ENCODE peak calls at places on chromosomes 11 and 22, in nine cellular contexts. E, M, I, Y, H, J, D, A and U are unnamed samples.

GRCh38 chr22:41826430-41827383 is 6.2 kb upstream of the SREBF2 start:
- DNase-seq in E (no peak), I (no peak), M (no peak), H (no peak), A (no peak), J (no peak), D (no peak), Y (no peak), U (no peak)

GRCh38 chr11:34379539-34379938 is 21.7 kb upstream of the ABTB2 start:
- DNase-seq in A (no peak), M (no peak), H (no peak), D (no peak), I (no peak), E (no peak), Y (no peak), J (no peak), U (no peak)

GRCh38 chr22:48592931-48593330 is 1234.7 kb downstream of the BRD1 start:
- DNase-seq in J (no peak), I (no peak), Y (no peak), A (no peak), H (no peak), M (no peak), E (no peak), D (no peak), U (no peak)

GRCh38 chr11:69443968-69444364 is 37.5 kb upstream of the LINC01488 start:
- DNase-seq in Y (no peak), H (peak; percentile 47), A (no peak), D (peak; percentile 80), J (no peak), E (no peak), I (no peak), M (no peak), U (no peak)

GRCh38 chr11:98536023-98536422 is 484.7 kb upstream of the CNTN5 start:
- DNase-seq in M (no peak), I (no peak), E (no peak), H (no peak), D (no peak), J (no peak), A (no peak), Y (no peak), U (no peak)

GRCh38 chr11:93921695-93922468 is 71.5 kb upstream of the VSTM5 start:
- DNase-seq in I (no peak), E (no peak), D (peak; percentile 68), M (peak; percentile 96), J (peak; percentile 18), H (peak; percentile 72), A (no peak), Y (no peak), U (no peak)

GRCh38 chr22:44743804-44744211 is 8.6 kb upstream of the ARHGAP8 start:
- DNase-seq in I (no peak), A (no peak), E (no peak), M (no peak), J (no peak), H (no peak), D (no peak), Y (no peak), U (no peak)

GRCh38 chr11:19954899-19955298 is 205.4 kb downstream of the DBX1 start:
- DNase-seq in E (no peak), D (no peak), H (no peak), J (no peak), M (no peak), A (no peak), Y (no peak), I (no peak), U (no peak)

GRCh38 chr11:118339281-118340045 is 3.0 kb downstream of the CD3D start:
- DNase-seq in H (no peak), M (no peak), D (no peak), Y (no peak), A (no peak), J (no peak), E (no peak), I (no peak), U (no peak)

GRCh38 chr22:30294066-30294465 is 4.8 kb upstream of the CASTOR1 start:
- DNase-seq in A (no peak), J (no peak), I (no peak), E (no peak), Y (no peak), D (no peak), M (no peak), H (no peak), U (no peak)

GRCh38 chr22:28103596-28103995 is 184.5 kb upstream of the PITPNB start:
- DNase-seq in D (no peak), I (no peak), E (no peak), H (no peak), Y (no peak), J (no peak), A (no peak), M (no peak), U (no peak)

GRCh38 chr11:61532136-61533038 is 23.8 kb downstream of the LRRC10B start:
- DNase-seq in Y (no peak), J (peak; percentile 16), E (peak; percentile 11), D (peak; percentile 48), M (peak; percentile 85), H (peak; percentile 75), I (no peak), A (no peak), U (no peak)

GRCh38 chr11:9759519-9760179 is 95.8 kb downstream of the SWAP70 start:
- DNase-seq in I (peak; percentile 95), D (peak; percentile 97), M (no peak), E (peak; percentile 72), A (no peak), Y (peak; percentile 51), J (peak; percentile 96), H (peak; percentile 94), U (peak; percentile 93)

GRCh38 chr22:43252319-43252718 is 65.4 kb upstream of the TTLL12 start:
- DNase-seq in I (no peak), H (no peak), M (no peak), J (no peak), Y (no peak), A (no peak), D (no peak), E (no peak), U (no peak)

GRCh38 chr22:32327066-32327465 is 30.6 kb upstream of the RFPL3 start:
- DNase-seq in M (no peak), H (no peak), I (no peak), D (peak; percentile 77), E (no peak), J (peak; percentile 11), A (no peak), Y (no peak), U (peak; percentile 41)

GRCh38 chr11:35751664-35752061 is 89.1 kb downstream of the TRIM44 start:
- DNase-seq in D (peak; percentile 58), Y (no peak), E (no peak), M (no peak), J (no peak), H (no peak), A (no peak), I (no peak), U (no peak)

GRCh38 chr11:120133216-120134105 is 4.5 kb downstream of the TRIM29 start:
- DNase-seq in Y (peak; percentile 4), A (no peak), E (no peak), H (no peak), J (no peak), I (no peak), M (no peak), D (no peak), U (peak; percentile 40)

GRCh38 chr22:48649031-48649430 is 1178.6 kb downstream of the BRD1 start:
- DNase-seq in J (no peak), A (no peak), E (no peak), I (no peak), M (no peak), D (no peak), Y (no peak), H (no peak), U (no peak)

GRCh38 chr11:73962097-73962705 is 11.4 kb downstream of the DNAJB13 start:
- DNase-seq in E (no peak), Y (no peak), J (no peak), M (no peak), D (no peak), A (no peak), H (no peak), I (no peak), U (no peak)

GRCh38 chr11:59259047-59259446 is 46.3 kb upstream of the MPEG1 start:
- DNase-seq in E (no peak), M (no peak), J (no peak), Y (no peak), H (no peak), I (no peak), D (no peak), A (no peak), U (no peak)

GRCh38 chr11:64017950-64018224 is 17.8 kb upstream of the FLRT1 start:
- DNase-seq in H (no peak), J (no peak), Y (no peak), I (no peak), E (no peak), D (no peak), M (no peak), A (no peak), U (no peak)

GRCh38 chr11:2750101-2750509 is 50.3 kb upstream of the KCNQ1OT1 start:
- DNase-seq in D (no peak), J (no peak), E (no peak), I (no peak), M (no peak), A (peak; percentile 0), Y (peak; percentile 20), H (no peak), U (no peak)

GRCh38 chr11:36360318-36360717 is 64.2 kb downstream of the PRR5L start:
- DNase-seq in J (no peak), M (no peak), I (no peak), E (no peak), Y (no peak), H (no peak), D (no peak), A (no peak), U (no peak)

GRCh38 chr11:118921121-118921928 is 4.4 kb downstream of the BCL9L start:
- DNase-seq in Y (peak; percentile 80), I (no peak), E (no peak), M (peak; percentile 78), A (no peak), J (no peak), D (peak; percentile 55), H (peak; percentile 70), U (peak; percentile 78)

GRCh38 chr11:134764966-134765365 is 352.9 kb upstream of the B3GAT1 start:
- DNase-seq in D (no peak), H (no peak), Y (no peak), M (no peak), E (no peak), A (no peak), J (no peak), I (no peak), U (no peak)

GRCh38 chr22:41833369-41834004 is 582 bp downstream of the SREBF2 start:
- DNase-seq in Y (peak; percentile 55), E (peak; percentile 12), A (peak; percentile 21), J (peak; percentile 44), I (peak; percentile 63), M (peak; percentile 60), D (peak; percentile 35), H (peak; percentile 46), U (peak; percentile 58)

GRCh38 chr11:34819740-34820482 is 96.3 kb downstream of the APIP start:
- DNase-seq in H (no peak), J (no peak), D (no peak), A (no peak), I (no peak), M (no peak), Y (no peak), E (no peak), U (no peak)

GRCh38 chr11:124762624-124763155 is 600 bp upstream of the ESAM start:
- DNase-seq in I (no peak), A (no peak), H (no peak), Y (no peak), M (no peak), E (no peak), J (peak; percentile 52), D (peak; percentile 48), U (no peak)

GRCh38 chr11:77449060-77449521 is 24.8 kb downstream of the PAK1 start:
- DNase-seq in I (no peak), A (no peak), Y (no peak), J (no peak), D (no peak), H (no peak), E (no peak), M (peak; percentile 72), U (no peak)

GRCh38 chr22:27270818-27271510 is 530.6 kb downstream of the MN1 start:
- DNase-seq in M (no peak), A (no peak), I (no peak), D (no peak), H (no peak), E (no peak), Y (peak; percentile 39), J (no peak), U (no peak)

GRCh38 chr11:78188809-78189724 is at the start of gene USP35:
- DNase-seq in D (no peak), A (no peak), I (peak; percentile 39), E (no peak), J (no peak), H (no peak), M (peak; percentile 48), Y (peak; percentile 30), U (no peak)